ENCODE peak calls at places on chromosomes 1 and 21, in five cellular contexts. One of them, this sample, is unnamed.

GRCh38 chr21:45286671-45287437 is 841 bp downstream of the POFUT2 start:
- DNase-seq in lung microvascular endothelial cell: no peak
- DNase-seq in activated CD8-positive, alpha-beta memory T cell treated with anti-CD3 and anti-CD28 coated beads for 1 hour: no peak
- DNase-seq in aorta: peak; percentile 77
- DNase-seq in head of caudate nucleus: peak; percentile 37
- DNase-seq in this sample: no peak

GRCh38 chr1:152953761-152954160 is 6.8 kb downstream of the SPRR5 start:
- DNase-seq in lung microvascular endothelial cell: no peak
- DNase-seq in activated CD8-positive, alpha-beta memory T cell treated with anti-CD3 and anti-CD28 coated beads for 1 hour: no peak
- DNase-seq in aorta: no peak
- DNase-seq in head of caudate nucleus: no peak
- DNase-seq in this sample: no peak

GRCh38 chr21:46226146-46226545 is 2.4 kb downstream of the LSS start:
- DNase-seq in lung microvascular endothelial cell: no peak
- DNase-seq in activated CD8-positive, alpha-beta memory T cell treated with anti-CD3 and anti-CD28 coated beads for 1 hour: no peak
- DNase-seq in aorta: peak; percentile 47
- DNase-seq in head of caudate nucleus: peak; percentile 36
- DNase-seq in this sample: peak; percentile 72

GRCh38 chr1:93033029-93033428 is 46.1 kb upstream of the MTF2 start:
- DNase-seq in lung microvascular endothelial cell: no peak
- DNase-seq in activated CD8-positive, alpha-beta memory T cell treated with anti-CD3 and anti-CD28 coated beads for 1 hour: no peak
- DNase-seq in aorta: no peak
- DNase-seq in head of caudate nucleus: no peak
- DNase-seq in this sample: no peak

GRCh38 chr1:1847501-1848289 is 43.2 kb downstream of the GNB1 start:
- DNase-seq in lung microvascular endothelial cell: no peak
- DNase-seq in activated CD8-positive, alpha-beta memory T cell treated with anti-CD3 and anti-CD28 coated beads for 1 hour: no peak
- DNase-seq in aorta: peak; percentile 20
- DNase-seq in head of caudate nucleus: no peak
- DNase-seq in this sample: no peak

GRCh38 chr1:245304698-245305097 is 149.9 kb downstream of the KIF26B start:
- DNase-seq in lung microvascular endothelial cell: no peak
- DNase-seq in activated CD8-positive, alpha-beta memory T cell treated with anti-CD3 and anti-CD28 coated beads for 1 hour: no peak
- DNase-seq in aorta: no peak
- DNase-seq in head of caudate nucleus: no peak
- DNase-seq in this sample: no peak

GRCh38 chr1:42765832-42766722 is 751 bp downstream of the P3H1 start:
- DNase-seq in lung microvascular endothelial cell: peak; percentile 74
- DNase-seq in activated CD8-positive, alpha-beta memory T cell treated with anti-CD3 and anti-CD28 coated beads for 1 hour: no peak
- DNase-seq in aorta: no peak
- DNase-seq in head of caudate nucleus: peak; percentile 63
- DNase-seq in this sample: peak; percentile 46

GRCh38 chr1:160171978-160172377 is 18.4 kb upstream of the CASQ1 start:
- DNase-seq in lung microvascular endothelial cell: no peak
- DNase-seq in activated CD8-positive, alpha-beta memory T cell treated with anti-CD3 and anti-CD28 coated beads for 1 hour: no peak
- DNase-seq in aorta: no peak
- DNase-seq in head of caudate nucleus: no peak
- DNase-seq in this sample: no peak

GRCh38 chr1:241605146-241605805 is 34.9 kb downstream of the CHML start:
- DNase-seq in lung microvascular endothelial cell: peak; percentile 15
- DNase-seq in activated CD8-positive, alpha-beta memory T cell treated with anti-CD3 and anti-CD28 coated beads for 1 hour: no peak
- DNase-seq in aorta: no peak
- DNase-seq in head of caudate nucleus: no peak
- DNase-seq in this sample: no peak

GRCh38 chr1:22239378-22239777 is 96.5 kb upstream of the WNT4 start:
- DNase-seq in lung microvascular endothelial cell: no peak
- DNase-seq in activated CD8-positive, alpha-beta memory T cell treated with anti-CD3 and anti-CD28 coated beads for 1 hour: no peak
- DNase-seq in aorta: no peak
- DNase-seq in head of caudate nucleus: no peak
- DNase-seq in this sample: no peak

GRCh38 chr1:76959581-76959980 is 92.3 kb downstream of the ST6GALNAC5 start:
- DNase-seq in lung microvascular endothelial cell: no peak
- DNase-seq in activated CD8-positive, alpha-beta memory T cell treated with anti-CD3 and anti-CD28 coated beads for 1 hour: no peak
- DNase-seq in aorta: no peak
- DNase-seq in head of caudate nucleus: no peak
- DNase-seq in this sample: no peak

GRCh38 chr1:201488817-201489581 is 17.9 kb downstream of the CSRP1 start:
- DNase-seq in lung microvascular endothelial cell: peak; percentile 85
- DNase-seq in activated CD8-positive, alpha-beta memory T cell treated with anti-CD3 and anti-CD28 coated beads for 1 hour: no peak
- DNase-seq in aorta: peak; percentile 92
- DNase-seq in head of caudate nucleus: no peak
- DNase-seq in this sample: no peak

GRCh38 chr1:245313581-245313980 is 158.8 kb downstream of the KIF26B start:
- DNase-seq in lung microvascular endothelial cell: no peak
- DNase-seq in activated CD8-positive, alpha-beta memory T cell treated with anti-CD3 and anti-CD28 coated beads for 1 hour: no peak
- DNase-seq in aorta: no peak
- DNase-seq in head of caudate nucleus: no peak
- DNase-seq in this sample: no peak

This sample was measured in pons.